ENCODE peak calls at places on chromosome 3, in ten cellular contexts. W, F, X, L, K, Q, Z, B, H and I are unnamed samples. For H3K36me3, the result is how much of the 10 kb centered on the place peaks cover.

GRCh38 chr3:179716811-179717210 is 64.0 kb downstream of the USP13 start:
- DNase-seq in W (no peak), F (no peak), X (no peak), L (no peak), K (no peak), Q (no peak), Z (peak), B (no peak), H (no peak), I (no peak)

GRCh38 chr3:160577551-160578195 is 12.3 kb upstream of the KPNA4 start:
- DNase-seq in W (no peak), F (no peak), X (no peak), L (no peak), K (no peak), Q (no peak), Z (peak), B (no peak), H (no peak), I (peak)

GRCh38 chr3:33372218-33373081 is 67.8 kb downstream of the UBP1 start:
- DNase-seq in W (no peak), F (peak), X (no peak), L (peak), K (no peak), Q (no peak), Z (peak), B (no peak), H (no peak), I (peak)

GRCh38 chr3:112101946-112102345 is 15.8 kb downstream of the C3orf52 start:
- DNase-seq in W (no peak), F (no peak), X (no peak), L (no peak), K (no peak), Q (no peak), Z (peak), B (no peak), H (no peak), I (no peak)

GRCh38 chr3:10373686-10374261 is 52.9 kb upstream of the SEC13 start:
- DNase-seq in W (no peak), F (no peak), X (no peak), L (no peak), K (no peak), Q (no peak), Z (peak), B (no peak), H (no peak), I (no peak)

GRCh38 chr3:114418724-114419543 is 125.1 kb downstream of the TIGIT start:
- DNase-seq in W (no peak), F (no peak), X (no peak), L (no peak), K (no peak), Q (no peak), Z (peak), B (no peak), H (no peak), I (no peak)

GRCh38 chr3:125150525-125151436 is 61.8 kb downstream of the SLC12A8 start:
- DNase-seq in W (no peak), F (no peak), X (no peak), L (peak), K (no peak), Q (peak), Z (peak), B (no peak), H (no peak), I (peak)

GRCh38 chr3:64687781-64688515 is at the start of gene ADAMTS9:
- DNase-seq in W (no peak), F (peak), X (peak), L (peak), K (peak), Q (peak), Z (peak), B (peak), H (peak), I (peak)

GRCh38 chr3:89314454-89314853 is 207.0 kb downstream of the EPHA3 start:
- DNase-seq in W (no peak), F (no peak), X (no peak), L (no peak), K (no peak), Q (no peak), Z (peak), B (no peak), H (no peak), I (no peak)

GRCh38 chr3:120841264-120841663 is 66.7 kb upstream of the STXBP5L start:
- DNase-seq in W (no peak), F (no peak), X (no peak), L (no peak), K (no peak), Q (no peak), Z (no peak), B (no peak), H (no peak), I (no peak)

GRCh38 chr3:111712294-111713180 is 117.4 kb upstream of the ZBED2 start:
- DNase-seq in W (no peak), F (no peak), X (no peak), L (no peak), K (no peak), Q (no peak), Z (no peak), B (no peak), H (peak), I (no peak)

GRCh38 chr3:129560931-129561594 is 18.1 kb downstream of the H1-8 start:
- DNase-seq in W (no peak), F (peak), X (peak), L (peak), K (peak), Q (peak), Z (peak), B (peak), H (peak), I (no peak)

DNA sequence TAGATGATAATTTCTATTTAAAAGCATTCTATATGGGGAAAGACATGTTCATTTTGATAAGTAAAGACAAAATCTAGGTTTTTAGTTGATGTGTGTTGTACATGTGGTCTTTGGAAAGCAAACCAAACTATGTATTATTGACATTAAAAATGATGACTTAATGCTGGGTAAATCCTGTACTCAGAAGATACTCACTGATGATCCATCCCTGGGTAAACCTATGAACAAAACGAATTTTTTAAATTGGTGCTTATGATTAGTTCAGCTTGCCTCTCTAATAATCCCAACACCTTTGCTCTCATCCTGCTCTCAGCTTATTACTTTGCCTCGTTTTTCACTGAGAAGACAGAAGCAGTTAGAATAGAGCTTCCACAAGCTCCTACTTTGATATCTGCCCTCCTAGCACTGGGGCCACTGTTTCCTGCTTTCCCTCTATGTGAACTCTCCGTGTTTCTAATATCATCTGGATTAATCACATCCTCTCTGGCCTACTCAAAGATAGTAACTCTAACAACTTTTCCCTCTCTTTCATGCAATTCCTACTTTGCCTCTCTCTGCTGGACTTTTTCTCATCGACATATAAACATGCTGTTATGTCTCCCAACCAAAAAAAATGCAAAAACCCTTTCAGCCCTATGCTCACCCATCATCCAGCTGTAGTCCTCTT is 29.3 kb downstream of the RARRES1 start:
- DNase-seq in W (no peak), F (no peak), X (no peak), L (no peak), K (no peak), Q (no peak), Z (peak), B (no peak), H (no peak), I (no peak)
- H3K36me3 ChIP-seq in W (under half), F (under half), X (under half), L (under half), K (under half), Q (under half), Z (under half), B (under half), H (under half), I (under half)

GRCh38 chr3:127616836-127617605 is 12.0 kb upstream of the PODXL2 start:
- DNase-seq in W (no peak), F (no peak), X (no peak), L (no peak), K (no peak), Q (no peak), Z (no peak), B (no peak), H (no peak), I (no peak)
- TF ChIP-seq CTCF in W (no peak), F (no peak), X (no peak), L (no peak), K (no peak), Q (no peak), Z (no peak), B (no peak), H (no peak), I (no peak)

DNA sequence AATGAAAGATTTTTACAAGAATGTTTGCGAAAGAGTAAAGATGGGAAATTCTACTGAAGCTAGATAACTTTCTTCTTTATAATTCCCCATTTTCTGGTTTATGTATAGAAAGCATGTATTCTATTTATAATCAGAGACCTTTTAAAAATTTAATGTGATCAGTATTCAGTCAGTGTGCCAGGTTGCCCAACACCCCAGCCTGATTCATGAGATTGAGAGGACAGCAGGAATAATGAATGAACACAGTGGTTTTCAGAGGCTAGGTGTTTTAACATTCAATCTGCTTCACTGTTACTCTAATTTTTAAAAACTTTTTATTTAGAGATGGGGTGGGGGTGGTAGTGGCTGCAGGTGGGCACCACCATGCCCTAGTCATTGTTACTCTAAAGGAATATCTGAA is 4.7 kb downstream of the WWTR1 start:
- DNase-seq in W (no peak), F (peak), X (no peak), L (no peak), K (no peak), Q (no peak), Z (no peak), B (no peak), H (no peak), I (no peak)
- H3K36me3 ChIP-seq in W (under half), F (under half), X (under half), L (under half), K (under half), Q (under half), Z (under half), B (under half), H (under half), I (under half)

GRCh38 chr3:182682263-182683229 is 110.8 kb upstream of the ATP11B start:
- DNase-seq in W (no peak), F (no peak), X (peak), L (peak), K (peak), Q (peak), Z (peak), B (peak), H (peak), I (peak)
- TF ChIP-seq CTCF in W (no peak), F (no peak), X (peak), L (peak), K (no peak), Q (peak), Z (peak), B (peak), H (peak), I (peak)

DNA sequence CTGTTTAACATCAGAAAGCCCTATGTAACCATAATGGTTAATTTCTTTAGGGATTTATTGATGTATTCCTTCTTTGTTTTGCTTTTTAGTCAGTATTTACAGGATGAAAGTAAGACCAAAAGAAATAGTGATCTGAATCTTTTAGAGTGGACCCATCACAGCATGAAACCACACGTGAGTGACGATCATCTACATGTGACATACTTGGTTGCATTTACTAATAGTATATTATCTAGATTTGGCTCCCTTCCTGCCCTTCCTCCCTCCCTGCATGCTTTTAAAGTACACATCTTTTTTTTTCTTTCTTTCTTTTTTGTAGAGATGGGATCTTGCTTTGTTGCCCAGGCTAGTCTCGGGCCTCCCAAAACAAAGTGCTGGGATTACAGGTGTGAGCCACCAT is 37.8 kb downstream of the SENP2 start:
- DNase-seq in W (no peak), F (no peak), X (no peak), L (no peak), K (no peak), Q (no peak), Z (peak), B (no peak), H (no peak), I (no peak)
- H3K36me3 ChIP-seq in W (half or more), F (half or more), X (under half), L (under half), K (under half), Q (half or more), Z (under half), B (half or more), H (half or more), I (under half)

DNA sequence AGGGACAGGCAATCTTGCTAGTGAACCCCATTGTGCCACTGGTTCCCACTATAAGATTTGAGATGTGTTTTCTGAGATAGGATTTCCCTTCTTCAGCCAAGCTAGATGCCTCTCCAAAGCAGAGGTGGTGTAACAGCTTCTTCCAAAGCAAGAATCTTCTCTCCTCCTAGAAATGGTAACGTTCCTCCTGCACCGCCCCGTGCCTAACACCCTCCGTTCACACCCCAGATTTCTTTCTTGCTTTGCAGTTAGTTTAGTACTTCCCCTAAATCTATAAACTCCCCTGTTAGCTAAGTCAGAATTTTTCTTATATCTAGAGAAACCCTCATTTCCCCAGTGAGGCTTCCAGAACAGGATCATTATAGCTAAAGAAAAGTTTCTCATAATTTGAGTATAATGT is 617.6 kb upstream of the MDFIC2 start:
- DNase-seq in W (no peak), F (no peak), X (no peak), L (no peak), K (no peak), Q (no peak), Z (no peak), B (no peak), H (no peak), I (no peak)
- TF ChIP-seq CTCF in W (no peak), F (no peak), X (no peak), L (no peak), K (no peak), Q (no peak), Z (no peak), B (no peak), H (no peak), I (no peak)